ENCODE peak calls at places on chromosomes 6 and 20, in four cellular contexts. S, X, M and E are unnamed samples.

GRCh38 chr6:133130863-133131262 is 110.3 kb upstream of the EYA4 start:
- DNase-seq in S (no peak), X (no peak), M (no peak), E (no peak)

GRCh38 chr20:48758206-48758820 is 69.5 kb downstream of the PREX1 start:
- DNase-seq in S (no peak), X (no peak), M (no peak), E (no peak)

GRCh38 chr6:72761767-72762166 is 139.9 kb downstream of the KCNQ5 start:
- DNase-seq in S (no peak), X (no peak), M (no peak), E (no peak)

GRCh38 chr20:62852841-62853240 is 8.8 kb downstream of the TCFL5 start:
- DNase-seq in S (no peak), X (no peak), M (no peak), E (no peak)

GRCh38 chr6:111456208-111456607 is 26.8 kb downstream of the REV3L start:
- DNase-seq in S (no peak), X (no peak), M (no peak), E (no peak)

GRCh38 chr20:6698056-6698455 is 69.4 kb upstream of the BMP2 start:
- DNase-seq in S (no peak), X (no peak), M (no peak), E (no peak)

GRCh38 chr6:47631248-47632196 is 66.9 kb upstream of the ADGRF4 start:
- DNase-seq in S (no peak), X (no peak), M (no peak), E (peak; percentile 17)

GRCh38 chr6:111764238-111765182 is 108.7 kb downstream of the FYN start:
- DNase-seq in S (no peak), X (no peak), M (no peak), E (no peak)

GRCh38 chr6:144232434-144233223 is 52.5 kb upstream of the UTRN start:
- DNase-seq in S (no peak), X (no peak), M (no peak), E (no peak)

GRCh38 chr20:18585134-18585533 is 2.7 kb upstream of the DTD1 start:
- DNase-seq in S (no peak), X (no peak), M (no peak), E (no peak)

GRCh38 chr6:131894735-131895424 is 56.3 kb downstream of the CCN2 start:
- DNase-seq in S (no peak), X (no peak), M (no peak), E (no peak)

GRCh38 chr6:10531942-10532341 is 10.8 kb downstream of the GCNT2 start:
- DNase-seq in S (no peak), X (no peak), M (no peak), E (no peak)

GRCh38 chr6:166955865-166956443 is 396 bp downstream of the RNASET2 start:
- DNase-seq in S (no peak), X (no peak), M (no peak), E (no peak)

GRCh38 chr20:61499859-61500258 is 247.8 kb downstream of the CDH4 start:
- DNase-seq in S (no peak), X (peak; percentile 49), M (no peak), E (no peak)

GRCh38 chr6:45965007-45965406 is 50.7 kb downstream of the CLIC5 start:
- DNase-seq in S (no peak), X (no peak), M (no peak), E (no peak)

GRCh38 chr6:109834595-109835437 is 143.3 kb upstream of the GPR6 start:
- DNase-seq in S (no peak), X (no peak), M (no peak), E (peak; percentile 52)

GRCh38 chr20:14481863-14482262 is 144.5 kb upstream of the FLRT3 start:
- DNase-seq in S (no peak), X (no peak), M (no peak), E (no peak)

GRCh38 chr6:109979033-109979921 is 1.2 kb downstream of the GPR6 start:
- DNase-seq in S (no peak), X (peak; percentile 43), M (no peak), E (no peak)

GRCh38 chr6:100979269-100979668 is 98.1 kb upstream of the ASCC3 start:
- DNase-seq in S (no peak), X (no peak), M (no peak), E (no peak)

GRCh38 chr20:5531318-5532081 is 214.7 kb upstream of the PROKR2 start:
- DNase-seq in S (no peak), X (peak; percentile 10), M (no peak), E (no peak)

GRCh38 chr6:22071655-22072054 is 225.2 kb downstream of the PRL start:
- DNase-seq in S (no peak), X (peak; percentile 2), M (no peak), E (no peak)

GRCh38 chr6:131673184-131673583 is 28.0 kb downstream of the OR2A4 start:
- DNase-seq in S (no peak), X (no peak), M (no peak), E (no peak)

GRCh38 chr6:32370510-32370909 is 1.2 kb downstream of the TSBP1 start:
- DNase-seq in S (no peak), X (no peak), M (no peak), E (no peak)

GRCh38 chr6:151239603-151240035 is at the start of gene AKAP12:
- DNase-seq in S (no peak), X (peak; percentile 74), M (no peak), E (no peak)

GRCh38 chr6:80366721-80367120 is 260.2 kb downstream of the BCKDHB start:
- DNase-seq in S (no peak), X (no peak), M (no peak), E (no peak)